ENCODE peak calls at places on chromosomes 3 and 15, in seven cellular contexts. One of them, this sample, is unnamed.

GRCh38 chr15:82568986-82569385 is 28.7 kb upstream of the RPS17 start:
- DNase-seq in GM12891: no peak
- DNase-seq in uterus: no peak
- DNase-seq in sigmoid colon: no peak
- DNase-seq in K562: no peak
- DNase-seq in Peyer's patch: no peak
- DNase-seq in adrenal gland: no peak
- DNase-seq in this sample: no peak

GRCh38 chr3:194582196-194582905 is 50.9 kb downstream of the TMEM44 start:
- DNase-seq in Peyer's patch: no peak
- DNase-seq in uterus: no peak
- DNase-seq in sigmoid colon: no peak
- DNase-seq in K562: no peak
- DNase-seq in adrenal gland: no peak
- DNase-seq in GM12891: no peak
- DNase-seq in this sample: no peak

GRCh38 chr3:155560135-155560534 is 184.7 kb downstream of the PLCH1 start:
- DNase-seq in adrenal gland: no peak
- DNase-seq in uterus: no peak
- DNase-seq in K562: no peak
- DNase-seq in GM12891: no peak
- DNase-seq in sigmoid colon: no peak
- DNase-seq in Peyer's patch: no peak
- DNase-seq in this sample: no peak

GRCh38 chr3:187777331-187778046 is 32.2 kb upstream of the BCL6 start:
- DNase-seq in adrenal gland: no peak
- DNase-seq in Peyer's patch: peak
- DNase-seq in GM12891: no peak
- DNase-seq in sigmoid colon: no peak
- DNase-seq in K562: no peak
- DNase-seq in uterus: no peak
- DNase-seq in this sample: no peak

GRCh38 chr3:119810018-119810435 is 28.1 kb downstream of the NR1I2 start:
- DNase-seq in uterus: no peak
- DNase-seq in GM12891: peak
- DNase-seq in K562: no peak
- DNase-seq in sigmoid colon: no peak
- DNase-seq in adrenal gland: peak
- DNase-seq in Peyer's patch: peak
- DNase-seq in this sample: no peak

GRCh38 chr3:117278424-117279190 is 569.0 kb downstream of the TUSC7 start:
- DNase-seq in Peyer's patch: no peak
- DNase-seq in uterus: no peak
- DNase-seq in K562: no peak
- DNase-seq in sigmoid colon: no peak
- DNase-seq in GM12891: no peak
- DNase-seq in adrenal gland: peak
- DNase-seq in this sample: no peak

GRCh38 chr15:70047386-70048195 is 50.1 kb downstream of the TLE3 start:
- DNase-seq in Peyer's patch: no peak
- DNase-seq in adrenal gland: no peak
- DNase-seq in K562: peak
- DNase-seq in GM12891: no peak
- DNase-seq in sigmoid colon: peak
- DNase-seq in uterus: no peak
- DNase-seq in this sample: no peak

GRCh38 chr15:91561371-91562100 is 292.0 kb upstream of the SLCO3A1 start:
- DNase-seq in uterus: peak
- DNase-seq in K562: no peak
- DNase-seq in Peyer's patch: no peak
- DNase-seq in adrenal gland: peak
- DNase-seq in sigmoid colon: peak
- DNase-seq in GM12891: no peak
- DNase-seq in this sample: no peak

GRCh38 chr3:183532620-183533409 is 22.7 kb downstream of the KLHL6 start:
- DNase-seq in adrenal gland: no peak
- DNase-seq in Peyer's patch: peak
- DNase-seq in sigmoid colon: no peak
- DNase-seq in K562: peak
- DNase-seq in uterus: no peak
- DNase-seq in GM12891: no peak
- DNase-seq in this sample: no peak

GRCh38 chr3:21435871-21436270 is 315.1 kb downstream of the ZNF385D start:
- DNase-seq in K562: no peak
- DNase-seq in adrenal gland: peak
- DNase-seq in uterus: no peak
- DNase-seq in Peyer's patch: no peak
- DNase-seq in sigmoid colon: no peak
- DNase-seq in GM12891: no peak
- DNase-seq in this sample: no peak

GRCh38 chr3:43155464-43156121 is 49.7 kb upstream of the POMGNT2 start:
- DNase-seq in GM12891: no peak
- DNase-seq in Peyer's patch: no peak
- DNase-seq in adrenal gland: peak
- DNase-seq in K562: peak
- DNase-seq in sigmoid colon: peak
- DNase-seq in uterus: peak
- DNase-seq in this sample: peak

GRCh38 chr3:150544040-150544439 is 2.3 kb downstream of the SERP1 start:
- DNase-seq in adrenal gland: no peak
- DNase-seq in GM12891: no peak
- DNase-seq in sigmoid colon: no peak
- DNase-seq in K562: no peak
- DNase-seq in Peyer's patch: no peak
- DNase-seq in uterus: no peak
- DNase-seq in this sample: no peak

GRCh38 chr3:31903686-31904431 is 77.2 kb downstream of the OSBPL10 start:
- DNase-seq in K562: no peak
- DNase-seq in sigmoid colon: no peak
- DNase-seq in adrenal gland: no peak
- DNase-seq in uterus: no peak
- DNase-seq in GM12891: no peak
- DNase-seq in Peyer's patch: peak
- DNase-seq in this sample: no peak

GRCh38 chr15:27114440-27114839 is 143.5 kb downstream of the GABRG3 start:
- DNase-seq in K562: no peak
- DNase-seq in Peyer's patch: no peak
- DNase-seq in sigmoid colon: no peak
- DNase-seq in uterus: no peak
- DNase-seq in GM12891: no peak
- DNase-seq in adrenal gland: no peak
- DNase-seq in this sample: no peak

DNA sequence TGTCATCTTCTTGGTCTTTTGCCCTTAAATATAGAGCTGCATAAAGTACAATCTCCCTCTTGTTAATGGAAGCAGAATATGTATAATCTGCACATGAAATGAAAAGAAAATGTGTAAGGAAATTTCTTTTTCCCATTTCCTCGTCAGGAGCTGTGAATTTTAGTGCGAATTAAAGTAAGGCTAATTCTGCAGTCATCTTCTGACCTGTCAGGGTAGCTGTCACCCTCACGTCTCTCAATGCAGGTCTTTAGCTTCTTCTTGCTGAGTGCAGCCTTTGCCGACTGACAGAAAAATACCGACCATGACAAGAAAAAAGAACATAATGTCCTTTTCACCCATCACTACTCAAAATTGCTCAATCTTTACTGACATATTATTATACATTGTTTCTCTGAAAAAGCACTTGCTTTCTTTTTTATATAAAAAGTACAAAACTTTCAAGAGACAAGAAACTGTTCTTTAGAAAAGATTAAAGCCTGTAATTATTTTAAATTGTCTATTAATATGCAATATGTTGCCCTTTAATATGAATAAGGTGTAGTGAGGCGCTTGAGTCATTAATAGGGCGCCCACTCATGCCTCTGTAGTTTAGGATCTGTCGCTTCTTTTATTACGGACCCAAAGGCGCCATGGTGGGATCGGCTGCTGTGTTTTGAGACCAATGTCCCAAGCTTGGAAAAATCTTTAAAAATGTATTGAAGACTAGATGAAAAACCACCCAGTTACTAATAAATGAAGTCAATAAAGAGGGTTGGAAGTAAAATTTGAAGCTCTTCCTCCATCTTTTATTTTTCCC is 259.3 kb upstream of the MEIS2 start:
- DNase-seq in uterus: no peak
- DNase-seq in Peyer's patch: no peak
- DNase-seq in sigmoid colon: no peak
- DNase-seq in adrenal gland: no peak
- DNase-seq in K562: no peak
- DNase-seq in GM12891: no peak
- DNase-seq in this sample: no peak
- TF ChIP-seq POLR2A in uterus: no peak
- TF ChIP-seq POLR2A in Peyer's patch: no peak
- TF ChIP-seq POLR2A in sigmoid colon: no peak
- TF ChIP-seq POLR2A in adrenal gland: no peak
- TF ChIP-seq POLR2A in K562: no peak
- TF ChIP-seq POLR2A in GM12891: no peak
- TF ChIP-seq POLR2A in this sample: no peak

GRCh38 chr3:160564205-160564922 is 1.0 kb downstream of the KPNA4 start:
- DNase-seq in GM12891: no peak
- DNase-seq in K562: no peak
- DNase-seq in adrenal gland: peak
- DNase-seq in uterus: no peak
- DNase-seq in sigmoid colon: no peak
- DNase-seq in Peyer's patch: no peak
- DNase-seq in this sample: no peak

GRCh38 chr3:160564949-160565441 is 376 bp downstream of the KPNA4 start:
- DNase-seq in K562: peak
- DNase-seq in sigmoid colon: peak
- DNase-seq in adrenal gland: peak
- DNase-seq in uterus: no peak
- DNase-seq in Peyer's patch: peak
- DNase-seq in GM12891: peak
- DNase-seq in this sample: peak

GRCh38 chr3:160567774-160568173 is 2.4 kb upstream of the KPNA4 start:
- DNase-seq in GM12891: no peak
- DNase-seq in adrenal gland: no peak
- DNase-seq in K562: no peak
- DNase-seq in Peyer's patch: no peak
- DNase-seq in sigmoid colon: no peak
- DNase-seq in uterus: no peak
- DNase-seq in this sample: no peak

GRCh38 chr3:160566499-160566898 is 1.1 kb upstream of the KPNA4 start:
- DNase-seq in GM12891: no peak
- DNase-seq in K562: no peak
- DNase-seq in Peyer's patch: no peak
- DNase-seq in adrenal gland: no peak
- DNase-seq in sigmoid colon: no peak
- DNase-seq in uterus: no peak
- DNase-seq in this sample: no peak

DNA sequence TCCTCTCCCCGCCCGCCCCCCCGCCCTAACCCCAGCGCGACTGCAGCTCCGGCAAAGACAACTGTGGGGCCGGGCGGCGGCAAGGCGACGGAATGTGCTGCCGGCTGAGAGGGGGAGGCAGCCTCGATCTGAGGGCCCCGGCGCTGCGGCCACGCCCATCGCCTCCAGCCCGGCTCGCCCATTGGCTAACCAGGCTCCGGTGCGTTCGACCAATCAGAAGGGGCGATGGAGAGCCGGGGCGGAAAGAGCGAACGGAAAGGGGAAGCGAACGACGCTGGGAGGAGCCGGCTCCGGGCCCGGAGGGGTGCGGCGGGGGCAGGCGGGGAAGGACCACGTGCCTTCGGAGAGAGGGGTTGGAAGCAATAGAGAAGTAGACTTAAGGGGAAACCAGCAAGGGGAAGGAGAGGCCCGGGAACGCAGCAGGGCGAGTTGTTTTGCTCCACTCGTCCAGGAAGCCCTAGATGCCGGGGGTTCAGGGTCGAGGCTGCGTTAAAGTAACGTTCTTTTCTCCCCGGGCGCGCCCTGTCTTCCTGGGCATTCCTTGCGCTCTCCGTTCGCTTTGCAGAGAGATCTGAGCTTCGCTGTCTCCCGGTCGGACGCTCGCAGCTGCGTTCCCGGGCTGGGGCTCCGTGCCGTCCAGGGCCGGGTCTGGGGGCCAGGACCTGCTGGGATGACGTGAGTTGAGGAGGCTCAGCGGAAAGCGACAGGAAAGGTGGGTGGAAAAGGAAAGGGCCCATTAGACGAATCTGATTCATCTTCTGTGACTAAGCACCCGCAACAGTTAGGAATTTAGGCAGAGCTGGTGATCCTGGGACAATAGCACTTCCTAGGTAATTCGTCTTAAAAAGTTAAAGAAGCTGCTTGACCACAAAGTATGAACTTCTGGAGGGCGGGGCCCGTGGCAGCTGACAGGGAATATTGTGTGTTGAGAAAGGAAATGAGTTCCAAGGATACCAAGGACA is at the start of gene KPNA4:
- DNase-seq in K562: peak
- DNase-seq in uterus: peak
- DNase-seq in GM12891: peak
- DNase-seq in Peyer's patch: peak
- DNase-seq in adrenal gland: peak
- DNase-seq in sigmoid colon: peak
- DNase-seq in this sample: peak
- TF ChIP-seq POLR2A in K562: peak
- TF ChIP-seq POLR2A in uterus: peak
- TF ChIP-seq POLR2A in GM12891: peak
- TF ChIP-seq POLR2A in Peyer's patch: peak
- TF ChIP-seq POLR2A in adrenal gland: peak
- TF ChIP-seq POLR2A in sigmoid colon: peak
- TF ChIP-seq POLR2A in this sample: no peak

GRCh38 chr3:184552863-184553262 is 8.7 kb upstream of the EPHB3 start:
- DNase-seq in GM12891: no peak
- DNase-seq in K562: no peak
- DNase-seq in sigmoid colon: no peak
- DNase-seq in Peyer's patch: no peak
- DNase-seq in uterus: no peak
- DNase-seq in adrenal gland: no peak
- DNase-seq in this sample: no peak

GRCh38 chr3:184551103-184551502 is 10.5 kb upstream of the EPHB3 start:
- DNase-seq in K562: no peak
- DNase-seq in Peyer's patch: no peak
- DNase-seq in adrenal gland: no peak
- DNase-seq in uterus: no peak
- DNase-seq in GM12891: no peak
- DNase-seq in sigmoid colon: no peak
- DNase-seq in this sample: no peak

GRCh38 chr3:184552296-184552695 is 9.3 kb upstream of the EPHB3 start:
- DNase-seq in uterus: no peak
- DNase-seq in GM12891: no peak
- DNase-seq in K562: no peak
- DNase-seq in Peyer's patch: no peak
- DNase-seq in sigmoid colon: no peak
- DNase-seq in adrenal gland: no peak
- DNase-seq in this sample: no peak

GRCh38 chr3:184551614-184552256 is 9.8 kb upstream of the EPHB3 start:
- DNase-seq in GM12891: no peak
- DNase-seq in Peyer's patch: no peak
- DNase-seq in adrenal gland: no peak
- DNase-seq in uterus: no peak
- DNase-seq in K562: no peak
- DNase-seq in sigmoid colon: no peak
- DNase-seq in this sample: no peak

GRCh38 chr3:184549793-184550585 is 11.6 kb upstream of the EPHB3 start:
- DNase-seq in K562: no peak
- DNase-seq in GM12891: no peak
- DNase-seq in Peyer's patch: no peak
- DNase-seq in sigmoid colon: no peak
- DNase-seq in uterus: no peak
- DNase-seq in adrenal gland: no peak
- DNase-seq in this sample: no peak
- TF ChIP-seq POLR2A in K562: no peak
- TF ChIP-seq POLR2A in GM12891: no peak
- TF ChIP-seq POLR2A in Peyer's patch: no peak
- TF ChIP-seq POLR2A in sigmoid colon: no peak
- TF ChIP-seq POLR2A in uterus: no peak
- TF ChIP-seq POLR2A in adrenal gland: no peak
- TF ChIP-seq POLR2A in this sample: no peak

GRCh38 chr3:53259427-53260259 is 3.8 kb upstream of the TKT start:
- DNase-seq in adrenal gland: no peak
- DNase-seq in Peyer's patch: no peak
- DNase-seq in sigmoid colon: no peak
- DNase-seq in uterus: no peak
- DNase-seq in K562: no peak
- DNase-seq in GM12891: no peak
- DNase-seq in this sample: no peak
- TF ChIP-seq POLR2A in adrenal gland: no peak
- TF ChIP-seq POLR2A in Peyer's patch: no peak
- TF ChIP-seq POLR2A in sigmoid colon: no peak
- TF ChIP-seq POLR2A in uterus: no peak
- TF ChIP-seq POLR2A in K562: no peak
- TF ChIP-seq POLR2A in GM12891: no peak
- TF ChIP-seq POLR2A in this sample: no peak

This sample was measured in lower leg skin.